ENCODE peak calls at places on chromosomes 12 and 14, in ten cellular contexts. One of them, this sample, is unnamed.

GRCh38 chr12:119154435-119154818 is 24.3 kb upstream of the HSPB8 start:
- DNase-seq in GM12878: no peak
- DNase-seq in sigmoid colon: no peak
- DNase-seq in A549: no peak
- DNase-seq in upper lobe of left lung: no peak
- DNase-seq in tibial nerve: no peak
- DNase-seq in suprapubic skin: no peak
- DNase-seq in SK-N-SH: peak
- DNase-seq in transverse colon: no peak
- DNase-seq in ovary: no peak
- DNase-seq in this sample: no peak

GRCh38 chr14:59464651-59465569 is at the start of gene GPR135:
- DNase-seq in GM12878: no peak
- DNase-seq in sigmoid colon: peak
- DNase-seq in A549: no peak
- DNase-seq in upper lobe of left lung: peak
- DNase-seq in tibial nerve: peak
- DNase-seq in suprapubic skin: peak
- DNase-seq in SK-N-SH: peak
- DNase-seq in transverse colon: peak
- DNase-seq in ovary: peak
- DNase-seq in this sample: peak

GRCh38 chr14:97407701-97408407 is 610.7 kb downstream of the VRK1 start:
- DNase-seq in GM12878: no peak
- DNase-seq in sigmoid colon: no peak
- DNase-seq in A549: no peak
- DNase-seq in upper lobe of left lung: no peak
- DNase-seq in tibial nerve: no peak
- DNase-seq in suprapubic skin: no peak
- DNase-seq in SK-N-SH: no peak
- DNase-seq in transverse colon: no peak
- DNase-seq in ovary: no peak
- DNase-seq in this sample: no peak

GRCh38 chr12:104747330-104747729 is 210.8 kb downstream of the SLC41A2 start:
- DNase-seq in GM12878: no peak
- DNase-seq in sigmoid colon: no peak
- DNase-seq in A549: no peak
- DNase-seq in upper lobe of left lung: no peak
- DNase-seq in tibial nerve: no peak
- DNase-seq in suprapubic skin: no peak
- DNase-seq in SK-N-SH: no peak
- DNase-seq in transverse colon: no peak
- DNase-seq in ovary: no peak
- DNase-seq in this sample: no peak

GRCh38 chr12:50174971-50175715 is 8.0 kb upstream of the CERS5 start:
- DNase-seq in GM12878: no peak
- DNase-seq in sigmoid colon: no peak
- DNase-seq in A549: peak
- DNase-seq in upper lobe of left lung: no peak
- DNase-seq in tibial nerve: peak
- DNase-seq in suprapubic skin: no peak
- DNase-seq in SK-N-SH: peak
- DNase-seq in transverse colon: no peak
- DNase-seq in ovary: no peak
- DNase-seq in this sample: no peak

GRCh38 chr12:96099986-96100385 is 64.6 kb upstream of the LTA4H start:
- DNase-seq in GM12878: no peak
- DNase-seq in sigmoid colon: no peak
- DNase-seq in A549: no peak
- DNase-seq in upper lobe of left lung: no peak
- DNase-seq in tibial nerve: no peak
- DNase-seq in suprapubic skin: no peak
- DNase-seq in SK-N-SH: no peak
- DNase-seq in transverse colon: no peak
- DNase-seq in ovary: no peak
- DNase-seq in this sample: no peak

GRCh38 chr12:104526751-104527150 is 70.0 kb downstream of the CHST11 start:
- DNase-seq in GM12878: no peak
- DNase-seq in sigmoid colon: no peak
- DNase-seq in A549: no peak
- DNase-seq in upper lobe of left lung: no peak
- DNase-seq in tibial nerve: no peak
- DNase-seq in suprapubic skin: no peak
- DNase-seq in SK-N-SH: no peak
- DNase-seq in transverse colon: no peak
- DNase-seq in ovary: no peak
- DNase-seq in this sample: no peak

GRCh38 chr12:59911516-59911915 is 315.7 kb downstream of the SLC16A7 start:
- DNase-seq in GM12878: no peak
- DNase-seq in sigmoid colon: no peak
- DNase-seq in A549: no peak
- DNase-seq in upper lobe of left lung: no peak
- DNase-seq in tibial nerve: no peak
- DNase-seq in suprapubic skin: no peak
- DNase-seq in SK-N-SH: no peak
- DNase-seq in transverse colon: no peak
- DNase-seq in ovary: no peak
- DNase-seq in this sample: no peak

GRCh38 chr12:72586456-72586855 is 314.3 kb downstream of the TRHDE start:
- DNase-seq in GM12878: no peak
- DNase-seq in sigmoid colon: no peak
- DNase-seq in A549: no peak
- DNase-seq in upper lobe of left lung: no peak
- DNase-seq in tibial nerve: no peak
- DNase-seq in suprapubic skin: no peak
- DNase-seq in SK-N-SH: no peak
- DNase-seq in transverse colon: no peak
- DNase-seq in ovary: no peak
- DNase-seq in this sample: no peak

GRCh38 chr14:60363275-60363674 is 114.3 kb downstream of the PPM1A start:
- DNase-seq in GM12878: no peak
- DNase-seq in sigmoid colon: no peak
- DNase-seq in A549: no peak
- DNase-seq in upper lobe of left lung: no peak
- DNase-seq in tibial nerve: no peak
- DNase-seq in suprapubic skin: no peak
- DNase-seq in SK-N-SH: no peak
- DNase-seq in transverse colon: no peak
- DNase-seq in ovary: no peak
- DNase-seq in this sample: no peak

GRCh38 chr14:30053103-30053502 is 125.5 kb upstream of the PRKD1 start:
- DNase-seq in GM12878: no peak
- DNase-seq in sigmoid colon: no peak
- DNase-seq in A549: no peak
- DNase-seq in upper lobe of left lung: no peak
- DNase-seq in tibial nerve: no peak
- DNase-seq in suprapubic skin: no peak
- DNase-seq in SK-N-SH: no peak
- DNase-seq in transverse colon: no peak
- DNase-seq in ovary: no peak
- DNase-seq in this sample: no peak

GRCh38 chr14:36617824-36618223 is 35.4 kb upstream of the NKX2-8 start:
- DNase-seq in GM12878: no peak
- DNase-seq in sigmoid colon: no peak
- DNase-seq in A549: no peak
- DNase-seq in upper lobe of left lung: no peak
- DNase-seq in tibial nerve: no peak
- DNase-seq in suprapubic skin: no peak
- DNase-seq in SK-N-SH: no peak
- DNase-seq in transverse colon: no peak
- DNase-seq in ovary: no peak
- DNase-seq in this sample: no peak

GRCh38 chr12:112900298-112901145 is 6.2 kb upstream of the OAS1 start:
- DNase-seq in GM12878: no peak
- DNase-seq in sigmoid colon: no peak
- DNase-seq in A549: peak
- DNase-seq in upper lobe of left lung: peak
- DNase-seq in tibial nerve: peak
- DNase-seq in suprapubic skin: no peak
- DNase-seq in SK-N-SH: peak
- DNase-seq in transverse colon: peak
- DNase-seq in ovary: no peak
- DNase-seq in this sample: peak

GRCh38 chr12:109115758-109116610 is at the start of gene ACACB:
- DNase-seq in GM12878: no peak
- DNase-seq in sigmoid colon: peak
- DNase-seq in A549: no peak
- DNase-seq in upper lobe of left lung: peak
- DNase-seq in tibial nerve: peak
- DNase-seq in suprapubic skin: peak
- DNase-seq in SK-N-SH: peak
- DNase-seq in transverse colon: peak
- DNase-seq in ovary: peak
- DNase-seq in this sample: peak

GRCh38 chr14:55062517-55063351 is 11.3 kb downstream of the MAPK1IP1L start:
- DNase-seq in GM12878: no peak
- DNase-seq in sigmoid colon: no peak
- DNase-seq in A549: no peak
- DNase-seq in upper lobe of left lung: no peak
- DNase-seq in tibial nerve: no peak
- DNase-seq in suprapubic skin: no peak
- DNase-seq in SK-N-SH: no peak
- DNase-seq in transverse colon: no peak
- DNase-seq in ovary: no peak
- DNase-seq in this sample: no peak

DNA sequence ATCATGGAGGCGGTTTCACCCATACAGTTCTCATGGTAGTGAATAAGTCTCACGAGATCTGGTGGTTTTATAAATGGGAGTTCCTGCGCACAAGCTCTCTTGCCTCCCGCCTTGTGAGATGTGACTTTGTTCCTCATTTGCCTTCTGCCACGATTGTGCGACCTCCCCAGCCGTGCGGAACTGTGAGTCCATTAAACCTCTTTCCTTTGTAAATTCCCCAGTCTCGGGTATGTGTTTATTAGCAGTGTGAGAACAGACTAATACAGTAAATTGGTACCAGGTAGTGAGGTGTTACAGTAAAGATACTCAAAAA is 8.1 kb upstream of the CCDC88C start:
- DNase-seq in GM12878: no peak
- DNase-seq in sigmoid colon: no peak
- DNase-seq in A549: no peak
- DNase-seq in upper lobe of left lung: no peak
- DNase-seq in tibial nerve: no peak
- DNase-seq in suprapubic skin: no peak
- DNase-seq in SK-N-SH: no peak
- DNase-seq in transverse colon: no peak
- DNase-seq in ovary: no peak
- DNase-seq in this sample: no peak
- TF ChIP-seq EP300 in GM12878: no peak
- TF ChIP-seq EP300 in sigmoid colon: no peak
- TF ChIP-seq EP300 in A549: no peak
- TF ChIP-seq EP300 in upper lobe of left lung: no peak
- TF ChIP-seq EP300 in tibial nerve: no peak
- TF ChIP-seq EP300 in suprapubic skin: no peak
- TF ChIP-seq EP300 in SK-N-SH: no peak
- TF ChIP-seq EP300 in transverse colon: no peak
- TF ChIP-seq EP300 in ovary: no peak
- TF ChIP-seq EP300 in this sample: no peak

GRCh38 chr14:68941820-68942219 is 37.3 kb downstream of the ACTN1 start:
- DNase-seq in GM12878: no peak
- DNase-seq in sigmoid colon: peak
- DNase-seq in A549: peak
- DNase-seq in upper lobe of left lung: no peak
- DNase-seq in tibial nerve: no peak
- DNase-seq in suprapubic skin: no peak
- DNase-seq in SK-N-SH: no peak
- DNase-seq in transverse colon: peak
- DNase-seq in ovary: no peak
- DNase-seq in this sample: peak
- TF ChIP-seq EP300 in GM12878: no peak
- TF ChIP-seq EP300 in sigmoid colon: no peak
- TF ChIP-seq EP300 in A549: peak
- TF ChIP-seq EP300 in upper lobe of left lung: no peak
- TF ChIP-seq EP300 in tibial nerve: no peak
- TF ChIP-seq EP300 in suprapubic skin: peak
- TF ChIP-seq EP300 in SK-N-SH: no peak
- TF ChIP-seq EP300 in transverse colon: no peak
- TF ChIP-seq EP300 in ovary: no peak
- TF ChIP-seq EP300 in this sample: no peak

DNA sequence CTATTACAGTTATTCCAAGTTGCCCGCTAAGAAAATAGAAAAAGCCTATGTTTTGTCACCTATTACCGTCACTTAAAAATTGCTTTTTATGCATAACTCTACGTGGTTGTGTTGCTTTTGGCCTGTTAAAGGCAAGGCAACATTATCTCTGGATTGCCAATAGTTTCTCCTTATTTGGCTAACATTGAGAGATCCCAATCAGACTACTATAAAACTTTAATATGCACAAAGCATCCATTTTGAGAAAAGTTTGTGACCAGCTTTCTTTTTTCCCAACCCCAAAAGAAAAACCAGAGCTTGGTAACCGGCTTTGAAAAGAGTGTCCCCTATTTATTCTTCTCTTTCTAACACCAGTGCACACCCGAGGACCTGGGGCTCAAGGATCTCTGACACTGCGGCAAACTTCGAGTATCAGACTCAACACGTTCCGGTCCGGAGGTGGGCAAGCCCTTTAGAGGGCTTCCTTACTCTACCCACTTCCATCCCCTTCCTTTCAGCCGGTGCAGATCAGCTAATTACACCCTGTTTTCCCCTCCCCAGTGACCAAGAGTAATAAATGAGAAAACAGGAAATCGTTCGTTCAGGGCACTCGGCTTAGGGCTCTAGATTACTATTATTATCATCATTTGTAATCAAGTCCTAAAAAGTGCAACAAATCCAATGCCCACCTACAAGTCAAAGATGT is 1.2 kb downstream of the PPP1R12A start:
- DNase-seq in GM12878: no peak
- DNase-seq in sigmoid colon: no peak
- DNase-seq in A549: no peak
- DNase-seq in upper lobe of left lung: no peak
- DNase-seq in tibial nerve: peak
- DNase-seq in suprapubic skin: no peak
- DNase-seq in SK-N-SH: peak
- DNase-seq in transverse colon: peak
- DNase-seq in ovary: no peak
- DNase-seq in this sample: no peak
- TF ChIP-seq EP300 in GM12878: no peak
- TF ChIP-seq EP300 in sigmoid colon: no peak
- TF ChIP-seq EP300 in A549: no peak
- TF ChIP-seq EP300 in upper lobe of left lung: no peak
- TF ChIP-seq EP300 in tibial nerve: no peak
- TF ChIP-seq EP300 in suprapubic skin: no peak
- TF ChIP-seq EP300 in SK-N-SH: no peak
- TF ChIP-seq EP300 in transverse colon: no peak
- TF ChIP-seq EP300 in ovary: no peak
- TF ChIP-seq EP300 in this sample: no peak

DNA sequence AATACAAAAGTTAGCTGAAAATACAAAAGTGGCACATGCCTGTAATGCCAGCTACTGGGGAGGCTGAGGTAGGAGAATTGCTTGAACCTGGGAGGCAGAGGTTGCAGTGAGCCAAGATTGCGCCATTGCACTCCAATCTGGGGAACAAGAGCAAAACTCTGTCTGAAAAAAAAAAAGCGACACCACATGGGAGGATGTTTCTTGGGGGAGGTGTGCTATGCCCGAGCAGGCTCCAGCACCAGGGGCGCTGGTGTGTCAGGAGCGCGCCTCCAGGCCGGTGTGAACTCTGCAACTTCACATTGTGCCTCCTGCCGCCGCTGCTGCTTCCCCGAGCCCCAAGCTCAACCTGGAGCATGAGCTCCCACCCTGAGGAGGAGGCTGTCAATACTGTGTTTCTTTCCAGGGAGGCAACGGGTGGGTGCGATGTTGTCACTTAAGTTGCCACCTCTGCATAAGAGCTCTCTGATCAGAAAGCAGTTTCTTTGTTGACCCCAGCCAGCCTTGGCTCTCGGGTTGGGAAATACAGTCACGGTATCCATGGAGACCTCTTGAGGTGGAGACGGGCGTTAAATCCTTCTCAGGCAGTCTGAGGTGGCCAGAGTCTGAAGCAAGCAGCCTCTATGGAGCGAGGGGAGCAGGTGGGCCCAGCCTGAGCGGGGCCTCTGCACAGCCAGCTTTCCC is 18.9 kb downstream of the DEGS2 start:
- DNase-seq in GM12878: no peak
- DNase-seq in sigmoid colon: no peak
- DNase-seq in A549: no peak
- DNase-seq in upper lobe of left lung: peak
- DNase-seq in tibial nerve: no peak
- DNase-seq in suprapubic skin: no peak
- DNase-seq in SK-N-SH: no peak
- DNase-seq in transverse colon: no peak
- DNase-seq in ovary: no peak
- DNase-seq in this sample: peak
- TF ChIP-seq EP300 in GM12878: no peak
- TF ChIP-seq EP300 in sigmoid colon: no peak
- TF ChIP-seq EP300 in A549: no peak
- TF ChIP-seq EP300 in upper lobe of left lung: no peak
- TF ChIP-seq EP300 in tibial nerve: no peak
- TF ChIP-seq EP300 in suprapubic skin: no peak
- TF ChIP-seq EP300 in SK-N-SH: no peak
- TF ChIP-seq EP300 in transverse colon: no peak
- TF ChIP-seq EP300 in ovary: no peak
- TF ChIP-seq EP300 in this sample: no peak

This sample was measured in stomach.